ENCODE peak calls at places on chromosomes 12 and 14, in five cellular contexts. A is mammary epithelial cell, V is IMR-90, R is neuronal stem cell, P is H9. T is an unnamed sample.

GRCh38 chr12:106854723-106855122 is 80.2 kb downstream of the RIC8B start:
- DNase-seq in A (no peak), V (no peak), R (no peak), P (no peak), T (no peak)

GRCh38 chr14:50801706-50802105 is 29.3 kb downstream of the NIN start:
- DNase-seq in A (peak; percentile 60), V (peak; percentile 73), R (no peak), P (no peak), T (peak; percentile 76)

GRCh38 chr14:94539181-94539580 is 22.1 kb upstream of the SERPINA4 start:
- DNase-seq in A (no peak), V (no peak), R (no peak), P (no peak), T (no peak)

GRCh38 chr14:84482256-84483071 is 1047.5 kb upstream of the FLRT2 start:
- DNase-seq in A (no peak), V (peak; percentile 75), R (peak; percentile 12), P (no peak), T (peak; percentile 38)

GRCh38 chr12:12365442-12365802 is 8.5 kb downstream of the BORCS5 start:
- DNase-seq in A (no peak), V (no peak), R (no peak), P (no peak), T (no peak)

GRCh38 chr14:76323331-76324050 is 52.4 kb upstream of the ESRRB start:
- DNase-seq in A (peak; percentile 37), V (no peak), R (no peak), P (no peak), T (no peak)

GRCh38 chr14:104253223-104253822 is 114.9 kb downstream of the KIF26A start:
- DNase-seq in A (no peak), V (no peak), R (no peak), P (peak; percentile 8), T (no peak)

GRCh38 chr12:62891805-62892549 is 43.0 kb downstream of the PPM1H start:
- DNase-seq in A (no peak), V (no peak), R (no peak), P (no peak), T (no peak)

GRCh38 chr12:101116911-101117310 is 93.1 kb downstream of the SLC5A8 start:
- DNase-seq in A (no peak), V (no peak), R (no peak), P (no peak), T (no peak)

GRCh38 chr12:6263931-6264330 is 46.6 kb upstream of the PLEKHG6 start:
- DNase-seq in A (no peak), V (peak; percentile 52), R (no peak), P (no peak), T (no peak)

GRCh38 chr12:130764475-130765185 is 48.5 kb upstream of the RIMBP2 start:
- DNase-seq in A (peak; percentile 14), V (peak; percentile 33), R (no peak), P (no peak), T (peak; percentile 63)

GRCh38 chr12:7638064-7638763 is 27.5 kb downstream of the APOBEC1 start:
- DNase-seq in A (no peak), V (no peak), R (peak; percentile 38), P (peak; percentile 92), T (no peak)

GRCh38 chr14:61543946-61544345 is 151.4 kb upstream of the HIF1A start:
- DNase-seq in A (no peak), V (no peak), R (no peak), P (no peak), T (no peak)

GRCh38 chr14:49879683-49880204 is 13.1 kb upstream of the ARF6 start:
- DNase-seq in A (peak; percentile 63), V (peak; percentile 54), R (no peak), P (peak; percentile 87), T (peak; percentile 77)

GRCh38 chr12:79420146-79420618 is 270.6 kb downstream of the PAWR start:
- DNase-seq in A (peak; percentile 76), V (peak; percentile 95), R (peak; percentile 21), P (no peak), T (peak; percentile 94)

GRCh38 chr14:39666386-39666785 is 234.2 kb upstream of the FBXO33 start:
- DNase-seq in A (no peak), V (no peak), R (no peak), P (no peak), T (no peak)

GRCh38 chr12:23830210-23830609 is 119.3 kb downstream of the SOX5 start:
- DNase-seq in A (no peak), V (no peak), R (peak; percentile 21), P (no peak), T (no peak)

GRCh38 chr14:101032433-101032832 is 128.9 kb upstream of the RTL1 start:
- DNase-seq in A (no peak), V (no peak), R (no peak), P (no peak), T (no peak)

GRCh38 chr14:70027785-70028428 is 148.7 kb downstream of the SMOC1 start:
- DNase-seq in A (no peak), V (peak; percentile 46), R (peak; percentile 65), P (peak; percentile 82), T (peak; percentile 57)

GRCh38 chr12:56267443-56268071 is 815 bp downstream of the COQ10A start:
- DNase-seq in A (no peak), V (no peak), R (peak; percentile 12), P (peak; percentile 58), T (peak; percentile 7)

GRCh38 chr12:8026282-8026637 is 6.3 kb upstream of the FOXJ2 start:
- DNase-seq in A (no peak), V (no peak), R (no peak), P (no peak), T (peak; percentile 84)

GRCh38 chr12:117360222-117360550 is 1.2 kb downstream of the NOS1 start:
- DNase-seq in A (no peak), V (no peak), R (no peak), P (peak; percentile 46), T (no peak)

GRCh38 chr14:103087343-103087835 is 3.4 kb downstream of the LBHD2 start:
- DNase-seq in A (no peak), V (no peak), R (peak; percentile 49), P (no peak), T (no peak)

GRCh38 chr14:76687611-76688372 is 73.5 kb upstream of the VASH1 start:
- DNase-seq in A (peak; percentile 50), V (no peak), R (no peak), P (no peak), T (no peak)

GRCh38 chr14:76812093-76812421 is 625 bp downstream of the ANGEL1 start:
- DNase-seq in A (peak; percentile 16), V (no peak), R (no peak), P (no peak), T (no peak)

GRCh38 chr12:52439420-52439819 is 5.2 kb upstream of the KRT75 start:
- DNase-seq in A (no peak), V (no peak), R (no peak), P (no peak), T (no peak)

GRCh38 chr14:92323916-92324818 is 1.2 kb downstream of the SLC24A4 start:
- DNase-seq in A (peak; percentile 1), V (no peak), R (no peak), P (peak; percentile 39), T (no peak)

GRCh38 chr12:55736780-55737580 is 5.9 kb upstream of the GDF11 start:
- DNase-seq in A (peak; percentile 73), V (peak; percentile 66), R (no peak), P (peak; percentile 98), T (peak; percentile 84)

GRCh38 chr12:64670039-64670438 is 59.7 kb downstream of the RASSF3 start:
- DNase-seq in A (no peak), V (no peak), R (no peak), P (no peak), T (no peak)
- H3K9ac ChIP-seq in A (no peak overlapping the region), V (no peak overlapping the region), R (no peak overlapping the region), P (no peak overlapping the region), T (no peak overlapping the region)

GRCh38 chr14:73249108-73249507 is 11.8 kb downstream of the PAPLN start:
- DNase-seq in A (no peak), V (no peak), R (no peak), P (no peak), T (no peak)

GRCh38 chr14:73249564-73250316 is 12.4 kb downstream of the PAPLN start:
- DNase-seq in A (no peak), V (no peak), R (no peak), P (no peak), T (no peak)

GRCh38 chr14:73250317-73250713 is 13.0 kb downstream of the PAPLN start:
- DNase-seq in A (no peak), V (no peak), R (no peak), P (no peak), T (no peak)

GRCh38 chr14:73246387-73247150 is 9.3 kb downstream of the PAPLN start:
- DNase-seq in A (no peak), V (no peak), R (no peak), P (no peak), T (no peak)

GRCh38 chr14:73248294-73248868 is 11.1 kb downstream of the PAPLN start:
- DNase-seq in A (peak; percentile 74), V (peak; percentile 7), R (no peak), P (no peak), T (peak; percentile 40)
- H2AFZ ChIP-seq in A (peak overlapping the region; percentile 67), V (peak overlapping the region; percentile 33), R (no peak overlapping the region), P (no peak overlapping the region), T (no peak overlapping the region)

GRCh38 chr12:95789126-95790024 is 1.2 kb downstream of the NTN4 start:
- DNase-seq in A (peak; percentile 46), V (peak; percentile 13), R (peak; percentile 27), P (peak; percentile 67), T (peak; percentile 33)

GRCh38 chr12:95790025-95790911 is at the start of gene NTN4:
- DNase-seq in A (peak; percentile 54), V (peak; percentile 24), R (peak; percentile 17), P (peak; percentile 56), T (peak; percentile 79)

GRCh38 chr12:95788637-95789036 is 1.9 kb downstream of the NTN4 start:
- DNase-seq in A (peak; percentile 49), V (peak; percentile 68), R (no peak), P (no peak), T (peak; percentile 62)

GRCh38 chr12:95787274-95787814 is 3.2 kb downstream of the NTN4 start:
- DNase-seq in A (no peak), V (peak; percentile 14), R (no peak), P (no peak), T (no peak)

DNA sequence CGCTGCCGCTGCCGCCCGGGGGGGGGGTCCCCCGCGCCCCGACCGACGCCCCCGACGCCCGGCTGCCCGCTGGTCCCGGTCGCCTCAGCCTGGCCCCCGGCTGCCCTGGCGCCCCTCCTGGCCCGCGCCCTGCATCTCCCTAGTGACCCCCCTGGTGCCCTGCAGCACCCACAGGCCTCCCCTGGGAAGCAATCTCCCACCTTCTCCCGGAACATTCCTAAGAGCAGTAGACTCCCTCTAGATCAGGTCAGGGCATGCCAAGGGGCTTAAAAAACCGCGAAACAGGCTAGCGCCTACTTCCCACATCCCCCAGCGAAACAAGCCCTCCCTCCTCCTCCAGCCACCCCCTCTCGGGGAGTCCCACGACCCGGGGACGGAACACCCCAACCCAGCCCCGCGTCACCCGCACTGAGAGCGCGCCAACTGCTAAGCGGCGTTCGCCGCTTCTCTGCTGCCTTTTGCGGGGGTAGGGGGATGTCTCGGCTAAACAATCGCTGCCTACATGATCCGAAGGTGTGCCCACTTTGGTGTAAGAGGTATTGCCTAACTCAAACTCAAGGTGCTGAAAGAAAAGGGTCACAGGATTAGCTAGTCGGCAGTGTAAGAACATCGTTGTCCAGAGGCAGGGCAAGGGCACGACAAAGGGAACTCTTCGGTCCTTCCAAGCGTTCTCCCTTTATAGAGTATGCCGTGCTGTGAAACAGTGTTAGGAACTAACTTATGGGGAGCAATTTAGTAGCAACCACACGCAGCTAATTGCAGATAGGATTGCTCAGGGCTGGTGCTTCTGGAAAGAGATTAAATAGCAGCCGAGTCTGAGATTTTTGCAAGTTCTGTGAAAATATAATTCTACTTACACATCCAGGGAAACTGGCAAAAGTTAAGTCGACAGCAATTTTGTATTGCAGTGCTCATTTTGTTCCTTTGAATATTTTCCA is 617 bp upstream of the NTN4 start:
- DNase-seq in A (peak; percentile 39), V (peak; percentile 22), R (peak; percentile 29), P (peak; percentile 62), T (peak; percentile 56)
- H3K9ac ChIP-seq in A (peak overlapping the region; percentile 56), V (peak overlapping the region; percentile 71), R (peak overlapping the region; percentile 50), P (no peak overlapping the region), T (peak overlapping the region; percentile 88)

GRCh38 chr12:129106772-129107171 is 253.5 kb downstream of the GLT1D1 start:
- DNase-seq in A (no peak), V (no peak), R (no peak), P (no peak), T (no peak)
- H2AFZ ChIP-seq in A (no peak overlapping the region), V (no peak overlapping the region), R (no peak overlapping the region), P (no peak overlapping the region), T (no peak overlapping the region)

T was measured in GM23248.